ENCODE peak calls at places on chromosomes 12 and 14, in six cellular contexts. N is fibroblast of lung; T is CD8-positive, alpha-beta memory T cell; Q is stomach; O is tibial artery; A is breast epithelium. Y is an unnamed sample.

GRCh38 chr12:19970826-19971225 is 397.5 kb upstream of the PDE3A start:
- DNase-seq in N (peak; percentile 58), T (no peak), Q (no peak), O (no peak), A (no peak), Y (no peak)

GRCh38 chr14:51650721-51651387 is 856 bp upstream of the FRMD6 start:
- DNase-seq in N (no peak), T (no peak), Q (no peak), O (peak; percentile 70), A (no peak), Y (no peak)

GRCh38 chr12:124881123-124881522 is 17.5 kb upstream of the SCARB1 start:
- DNase-seq in N (no peak), T (no peak), Q (no peak), O (no peak), A (no peak), Y (peak; percentile 85)

GRCh38 chr12:128644664-128645296 is 179.0 kb downstream of the SLC15A4 start:
- DNase-seq in N (no peak), T (peak; percentile 7), Q (peak; percentile 40), O (no peak), A (no peak), Y (no peak)

GRCh38 chr12:127083028-127083949 is 1183.7 kb upstream of the TMEM132C start:
- DNase-seq in N (peak; percentile 84), T (peak; percentile 32), Q (no peak), O (no peak), A (no peak), Y (no peak)

GRCh38 chr12:65948320-65949008 is 124.2 kb downstream of the HMGA2 start:
- DNase-seq in N (peak; percentile 98), T (no peak), Q (peak; percentile 50), O (peak; percentile 67), A (peak; percentile 60), Y (peak; percentile 58)

GRCh38 chr14:31228533-31228932 is 20.9 kb upstream of the HECTD1 start:
- DNase-seq in N (peak; percentile 9), T (no peak), Q (no peak), O (no peak), A (no peak), Y (no peak)

GRCh38 chr12:22459872-22460490 is 84.4 kb downstream of the C2CD5 start:
- DNase-seq in N (peak; percentile 43), T (peak; percentile 21), Q (no peak), O (no peak), A (no peak), Y (no peak)

GRCh38 chr12:127619869-127620769 is 646.9 kb upstream of the TMEM132C start:
- DNase-seq in N (no peak), T (no peak), Q (no peak), O (no peak), A (no peak), Y (no peak)

GRCh38 chr12:92775416-92775815 is 72.6 kb downstream of the PLEKHG7 start:
- DNase-seq in N (no peak), T (no peak), Q (no peak), O (no peak), A (no peak), Y (no peak)

GRCh38 chr12:71411635-71412034 is 28.0 kb upstream of the LGR5 start:
- DNase-seq in N (no peak), T (no peak), Q (no peak), O (no peak), A (no peak), Y (no peak)

GRCh38 chr12:80815351-80815750 is 98.6 kb downstream of the MYF5 start:
- DNase-seq in N (no peak), T (no peak), Q (no peak), O (no peak), A (no peak), Y (no peak)

GRCh38 chr14:68137704-68138619 is 318.4 kb downstream of the RAD51B start:
- DNase-seq in N (peak; percentile 99), T (no peak), Q (peak; percentile 32), O (no peak), A (no peak), Y (no peak)

GRCh38 chr12:112180422-112180821 is 55.1 kb downstream of the TRAFD1 start:
- DNase-seq in N (no peak), T (no peak), Q (no peak), O (no peak), A (no peak), Y (peak; percentile 5)
- H3K36me3 ChIP-seq in N (peaks cover 16% of the 10 kb centered on the region), T (peaks cover 21% of the 10 kb centered on the region), Q (peaks cover 96% of the 10 kb centered on the region), O (peaks cover 71% of the 10 kb centered on the region), A (peaks cover 16% of the 10 kb centered on the region), Y (peaks cover 94% of the 10 kb centered on the region)

GRCh38 chr12:131753757-131754156 is 42.9 kb downstream of the SFSWAP start:
- DNase-seq in N (no peak), T (no peak), Q (no peak), O (peak; percentile 35), A (no peak), Y (no peak)
- H3K36me3 ChIP-seq in N (peaks cover 22% of the 10 kb centered on the region), T (peaks cover 53% of the 10 kb centered on the region), Q (peaks cover 100% of the 10 kb centered on the region), O (peaks cover 61% of the 10 kb centered on the region), A (peaks cover 29% of the 10 kb centered on the region), Y (no peaks in the 10 kb centered on the region)

DNA sequence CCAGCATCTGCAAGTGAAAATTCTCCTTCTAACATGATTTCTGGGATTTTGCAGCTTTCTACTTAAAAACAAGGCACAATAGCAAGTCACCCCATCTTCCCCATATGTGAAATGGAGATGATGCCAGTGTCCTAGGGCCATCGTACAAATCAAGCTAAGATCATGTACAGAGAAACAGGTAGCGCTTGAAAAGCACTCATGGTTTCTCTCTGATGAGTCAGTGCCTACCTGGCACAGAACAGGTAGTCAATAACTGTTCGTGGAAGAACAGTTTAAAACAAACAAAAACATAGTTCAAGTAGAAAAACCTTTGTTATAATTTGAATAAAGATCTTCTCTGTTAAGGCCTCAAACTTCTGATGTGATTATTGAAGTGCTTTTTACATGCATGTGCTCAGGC is 46.9 kb downstream of the RAD52 start:
- DNase-seq in N (no peak), T (no peak), Q (no peak), O (no peak), A (no peak), Y (no peak)
- H3K36me3 ChIP-seq in N (peaks cover 14% of the 10 kb centered on the region), T (peaks cover 83% of the 10 kb centered on the region), Q (peaks cover 100% of the 10 kb centered on the region), O (peaks cover 85% of the 10 kb centered on the region), A (peaks cover 12% of the 10 kb centered on the region), Y (peaks cover 8% of the 10 kb centered on the region)

DNA sequence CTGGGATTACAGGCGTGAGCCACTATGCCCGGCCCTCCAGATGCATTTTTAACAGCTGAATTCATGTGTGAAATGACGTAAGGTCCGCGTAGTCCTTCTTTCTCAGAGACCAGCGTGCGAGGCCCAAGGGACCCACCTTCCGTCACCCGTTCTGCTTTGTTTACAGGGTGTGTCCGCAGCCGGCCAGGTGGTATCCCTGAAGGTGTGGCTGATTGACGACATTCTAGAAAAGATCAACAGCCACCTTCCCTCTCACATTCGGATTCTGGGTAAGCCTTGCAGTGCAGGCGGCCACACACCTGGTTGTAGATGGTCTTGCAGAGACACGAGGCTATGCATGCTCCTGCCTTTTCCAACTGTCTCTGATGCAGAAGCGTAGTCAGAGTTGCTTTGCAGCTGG is 9.9 kb downstream of the PUS1 start:
- DNase-seq in N (no peak), T (no peak), Q (no peak), O (no peak), A (no peak), Y (peak; percentile 17)
- H3K36me3 ChIP-seq in N (peaks cover 25% of the 10 kb centered on the region), T (peaks cover 15% of the 10 kb centered on the region), Q (peaks cover 77% of the 10 kb centered on the region), O (peaks cover 21% of the 10 kb centered on the region), A (no peaks in the 10 kb centered on the region), Y (no peaks in the 10 kb centered on the region)

DNA sequence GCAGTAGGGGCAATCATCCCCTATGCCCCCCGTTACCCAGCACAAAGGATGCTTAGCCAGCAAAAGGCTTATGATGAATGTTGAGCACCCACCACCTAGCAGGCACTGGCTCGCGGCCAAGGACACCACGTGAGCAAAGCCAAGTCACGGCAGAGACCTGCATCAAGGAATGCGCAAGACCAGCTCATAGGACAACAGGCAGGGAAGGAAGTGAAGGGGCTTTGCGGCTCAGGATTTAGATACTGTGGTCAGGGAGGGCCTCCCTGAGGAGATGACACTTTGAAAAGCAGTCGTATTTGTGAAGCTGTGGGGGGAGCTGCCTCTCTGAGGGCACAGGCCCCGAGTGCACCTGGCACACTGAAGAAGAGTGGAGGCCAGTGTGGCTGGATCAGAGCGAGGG is 32.8 kb downstream of the SH2B3 start:
- DNase-seq in N (peak; percentile 78), T (peak; percentile 73), Q (peak; percentile 48), O (no peak), A (no peak), Y (peak; percentile 85)
- H3K36me3 ChIP-seq in N (peaks cover 7% of the 10 kb centered on the region), T (no peaks in the 10 kb centered on the region), Q (peaks cover 24% of the 10 kb centered on the region), O (no peaks in the 10 kb centered on the region), A (no peaks in the 10 kb centered on the region), Y (peaks cover 24% of the 10 kb centered on the region)

GRCh38 chr12:122088181-122088810 is 9.7 kb downstream of the MLXIP start:
- DNase-seq in N (no peak), T (no peak), Q (no peak), O (peak; percentile 54), A (no peak), Y (no peak)

GRCh38 chr12:122086088-122086487 is 7.5 kb downstream of the MLXIP start:
- DNase-seq in N (no peak), T (peak; percentile 21), Q (no peak), O (peak; percentile 20), A (no peak), Y (no peak)

GRCh38 chr12:122087431-122088180 is 9.1 kb downstream of the MLXIP start:
- DNase-seq in N (no peak), T (no peak), Q (no peak), O (peak; percentile 54), A (no peak), Y (no peak)

GRCh38 chr12:122085571-122085970 is 7.0 kb downstream of the MLXIP start:
- DNase-seq in N (no peak), T (no peak), Q (no peak), O (peak; percentile 23), A (no peak), Y (no peak)

GRCh38 chr12:122086641-122087285 is 8.2 kb downstream of the MLXIP start:
- DNase-seq in N (no peak), T (no peak), Q (no peak), O (peak; percentile 58), A (no peak), Y (peak; percentile 47)
- H3K36me3 ChIP-seq in N (peaks cover 7% of the 10 kb centered on the region), T (no peaks in the 10 kb centered on the region), Q (peaks cover 35% of the 10 kb centered on the region), O (peaks cover 16% of the 10 kb centered on the region), A (no peaks in the 10 kb centered on the region), Y (no peaks in the 10 kb centered on the region)